ENCODE peak calls at places on chromosomes 2 and 18, in nine cellular contexts. One of them, this sample, is unnamed.

GRCh38 chr2:96962567-96963203 is 23.7 kb downstream of the FAM178B start:
- DNase-seq in A549: no peak
- DNase-seq in HepG2: no peak
- DNase-seq in esophagus squamous epithelium: no peak
- DNase-seq in right lobe of liver: no peak
- DNase-seq in sigmoid colon: no peak
- DNase-seq in adrenal gland: no peak
- DNase-seq in H54: no peak
- DNase-seq in transverse colon: peak; percentile 32
- DNase-seq in this sample: no peak

GRCh38 chr2:11675423-11676112 is 5.6 kb upstream of the NTSR2 start:
- DNase-seq in A549: no peak
- DNase-seq in right lobe of liver: no peak
- DNase-seq in sigmoid colon: no peak
- DNase-seq in adrenal gland: no peak
- DNase-seq in H54: no peak
- DNase-seq in esophagus squamous epithelium: no peak
- DNase-seq in transverse colon: no peak
- DNase-seq in HepG2: no peak
- DNase-seq in this sample: no peak

GRCh38 chr2:234858134-234858533 is 93.7 kb upstream of the SH3BP4 start:
- DNase-seq in H54: no peak
- DNase-seq in right lobe of liver: no peak
- DNase-seq in sigmoid colon: no peak
- DNase-seq in transverse colon: no peak
- DNase-seq in A549: no peak
- DNase-seq in HepG2: no peak
- DNase-seq in esophagus squamous epithelium: no peak
- DNase-seq in adrenal gland: no peak
- DNase-seq in this sample: peak; percentile 25

GRCh38 chr2:28268386-28268785 is 124.3 kb upstream of the FOSL2 start:
- DNase-seq in transverse colon: no peak
- DNase-seq in esophagus squamous epithelium: no peak
- DNase-seq in sigmoid colon: no peak
- DNase-seq in A549: no peak
- DNase-seq in right lobe of liver: no peak
- DNase-seq in HepG2: no peak
- DNase-seq in H54: no peak
- DNase-seq in adrenal gland: no peak
- DNase-seq in this sample: no peak

GRCh38 chr2:29987141-29987540 is 65.8 kb upstream of the ALK start:
- DNase-seq in sigmoid colon: no peak
- DNase-seq in A549: no peak
- DNase-seq in right lobe of liver: no peak
- DNase-seq in adrenal gland: no peak
- DNase-seq in esophagus squamous epithelium: no peak
- DNase-seq in HepG2: no peak
- DNase-seq in H54: no peak
- DNase-seq in transverse colon: no peak
- DNase-seq in this sample: no peak

GRCh38 chr2:141021109-141021508 is 1109.7 kb downstream of the LRP1B start:
- DNase-seq in HepG2: no peak
- DNase-seq in right lobe of liver: no peak
- DNase-seq in A549: no peak
- DNase-seq in sigmoid colon: no peak
- DNase-seq in esophagus squamous epithelium: no peak
- DNase-seq in transverse colon: no peak
- DNase-seq in adrenal gland: no peak
- DNase-seq in H54: no peak
- DNase-seq in this sample: no peak

GRCh38 chr2:63698825-63699548 is 110.2 kb downstream of the MDH1 start:
- DNase-seq in right lobe of liver: no peak
- DNase-seq in H54: peak; percentile 54
- DNase-seq in adrenal gland: peak; percentile 67
- DNase-seq in sigmoid colon: peak; percentile 84
- DNase-seq in A549: peak; percentile 93
- DNase-seq in HepG2: peak; percentile 72
- DNase-seq in transverse colon: peak; percentile 46
- DNase-seq in esophagus squamous epithelium: no peak
- DNase-seq in this sample: peak; percentile 24

GRCh38 chr2:86398500-86398899 is 42.7 kb upstream of the KDM3A start:
- DNase-seq in sigmoid colon: no peak
- DNase-seq in adrenal gland: no peak
- DNase-seq in transverse colon: no peak
- DNase-seq in H54: no peak
- DNase-seq in esophagus squamous epithelium: no peak
- DNase-seq in right lobe of liver: no peak
- DNase-seq in A549: no peak
- DNase-seq in HepG2: no peak
- DNase-seq in this sample: no peak

GRCh38 chr2:138948070-138948539 is 167.9 kb upstream of the NXPH2 start:
- DNase-seq in adrenal gland: peak; percentile 52
- DNase-seq in right lobe of liver: no peak
- DNase-seq in transverse colon: no peak
- DNase-seq in H54: peak; percentile 21
- DNase-seq in HepG2: no peak
- DNase-seq in esophagus squamous epithelium: no peak
- DNase-seq in sigmoid colon: no peak
- DNase-seq in A549: peak; percentile 23
- DNase-seq in this sample: no peak

GRCh38 chr18:63309422-63309821 is 10.1 kb downstream of the BCL2 start:
- DNase-seq in esophagus squamous epithelium: no peak
- DNase-seq in HepG2: no peak
- DNase-seq in sigmoid colon: no peak
- DNase-seq in right lobe of liver: no peak
- DNase-seq in H54: no peak
- DNase-seq in A549: no peak
- DNase-seq in adrenal gland: no peak
- DNase-seq in transverse colon: no peak
- DNase-seq in this sample: no peak

GRCh38 chr2:13230221-13230620 is 513.5 kb downstream of the TRIB2 start:
- DNase-seq in esophagus squamous epithelium: no peak
- DNase-seq in sigmoid colon: no peak
- DNase-seq in HepG2: no peak
- DNase-seq in A549: no peak
- DNase-seq in transverse colon: no peak
- DNase-seq in H54: no peak
- DNase-seq in right lobe of liver: no peak
- DNase-seq in adrenal gland: no peak
- DNase-seq in this sample: no peak

GRCh38 chr2:203683932-203684556 is 22.4 kb upstream of the CD28 start:
- DNase-seq in adrenal gland: no peak
- DNase-seq in right lobe of liver: peak; percentile 38
- DNase-seq in esophagus squamous epithelium: no peak
- DNase-seq in HepG2: peak; percentile 71
- DNase-seq in H54: peak; percentile 54
- DNase-seq in A549: peak; percentile 38
- DNase-seq in transverse colon: no peak
- DNase-seq in sigmoid colon: no peak
- DNase-seq in this sample: no peak

GRCh38 chr2:239179851-239180371 is 220.9 kb downstream of the HDAC4 start:
- DNase-seq in adrenal gland: peak; percentile 39
- DNase-seq in HepG2: no peak
- DNase-seq in esophagus squamous epithelium: no peak
- DNase-seq in sigmoid colon: peak; percentile 57
- DNase-seq in A549: no peak
- DNase-seq in transverse colon: no peak
- DNase-seq in right lobe of liver: no peak
- DNase-seq in H54: no peak
- DNase-seq in this sample: no peak

GRCh38 chr18:54700580-54700979 is 109.5 kb downstream of the DYNAP start:
- DNase-seq in right lobe of liver: no peak
- DNase-seq in adrenal gland: no peak
- DNase-seq in H54: no peak
- DNase-seq in A549: peak; percentile 21
- DNase-seq in esophagus squamous epithelium: no peak
- DNase-seq in sigmoid colon: no peak
- DNase-seq in HepG2: no peak
- DNase-seq in transverse colon: no peak
- DNase-seq in this sample: peak; percentile 16

GRCh38 chr2:239398536-239398935 is 2.3 kb downstream of the HDAC4 start:
- DNase-seq in adrenal gland: peak; percentile 58
- DNase-seq in esophagus squamous epithelium: no peak
- DNase-seq in right lobe of liver: no peak
- DNase-seq in H54: no peak
- DNase-seq in A549: no peak
- DNase-seq in transverse colon: no peak
- DNase-seq in HepG2: no peak
- DNase-seq in sigmoid colon: peak; percentile 65
- DNase-seq in this sample: no peak

GRCh38 chr2:31204761-31205160 is 12.6 kb downstream of the CAPN14 start:
- DNase-seq in transverse colon: no peak
- DNase-seq in right lobe of liver: no peak
- DNase-seq in HepG2: no peak
- DNase-seq in esophagus squamous epithelium: no peak
- DNase-seq in adrenal gland: no peak
- DNase-seq in sigmoid colon: no peak
- DNase-seq in H54: no peak
- DNase-seq in A549: no peak
- DNase-seq in this sample: no peak

GRCh38 chr2:68319397-68320117 is at the start of gene CNRIP1:
- DNase-seq in H54: peak; percentile 57
- DNase-seq in transverse colon: peak; percentile 46
- DNase-seq in sigmoid colon: peak; percentile 91
- DNase-seq in A549: peak; percentile 49
- DNase-seq in HepG2: no peak
- DNase-seq in right lobe of liver: peak; percentile 71
- DNase-seq in adrenal gland: peak; percentile 82
- DNase-seq in esophagus squamous epithelium: no peak
- DNase-seq in this sample: peak; percentile 83

GRCh38 chr2:179031731-179032408 is 18.1 kb downstream of the CCDC141 start:
- DNase-seq in transverse colon: no peak
- DNase-seq in sigmoid colon: no peak
- DNase-seq in right lobe of liver: no peak
- DNase-seq in HepG2: no peak
- DNase-seq in esophagus squamous epithelium: no peak
- DNase-seq in H54: no peak
- DNase-seq in adrenal gland: no peak
- DNase-seq in A549: no peak
- DNase-seq in this sample: no peak

GRCh38 chr18:80244956-80245730 is 2.2 kb downstream of the PARD6G start:
- DNase-seq in esophagus squamous epithelium: no peak
- DNase-seq in right lobe of liver: no peak
- DNase-seq in A549: no peak
- DNase-seq in transverse colon: no peak
- DNase-seq in adrenal gland: no peak
- DNase-seq in H54: no peak
- DNase-seq in sigmoid colon: no peak
- DNase-seq in HepG2: no peak
- DNase-seq in this sample: no peak

GRCh38 chr2:79120194-79120713 is at the start of gene REG1A:
- DNase-seq in sigmoid colon: no peak
- DNase-seq in HepG2: no peak
- DNase-seq in transverse colon: no peak
- DNase-seq in adrenal gland: no peak
- DNase-seq in A549: no peak
- DNase-seq in esophagus squamous epithelium: no peak
- DNase-seq in H54: no peak
- DNase-seq in right lobe of liver: no peak
- DNase-seq in this sample: no peak
- TF ChIP-seq POLR2A in sigmoid colon: no peak
- TF ChIP-seq POLR2A in HepG2: no peak
- TF ChIP-seq POLR2A in transverse colon: no peak
- TF ChIP-seq POLR2A in adrenal gland: no peak
- TF ChIP-seq POLR2A in A549: no peak
- TF ChIP-seq POLR2A in esophagus squamous epithelium: no peak
- TF ChIP-seq POLR2A in H54: no peak
- TF ChIP-seq POLR2A in right lobe of liver: no peak
- TF ChIP-seq POLR2A in this sample: no peak

GRCh38 chr2:240433973-240434727 is 1.3 kb upstream of the GPC1 start:
- DNase-seq in A549: peak; percentile 84
- DNase-seq in right lobe of liver: peak; percentile 22
- DNase-seq in HepG2: no peak
- DNase-seq in sigmoid colon: peak; percentile 82
- DNase-seq in H54: peak; percentile 99
- DNase-seq in adrenal gland: peak; percentile 87
- DNase-seq in transverse colon: peak; percentile 39
- DNase-seq in esophagus squamous epithelium: no peak
- DNase-seq in this sample: no peak
- TF ChIP-seq POLR2A in A549: peak; percentile 54
- TF ChIP-seq POLR2A in right lobe of liver: no peak
- TF ChIP-seq POLR2A in HepG2: no peak
- TF ChIP-seq POLR2A in sigmoid colon: no peak
- TF ChIP-seq POLR2A in H54: peak; percentile 33
- TF ChIP-seq POLR2A in adrenal gland: peak; percentile 63
- TF ChIP-seq POLR2A in transverse colon: no peak
- TF ChIP-seq POLR2A in esophagus squamous epithelium: no peak
- TF ChIP-seq POLR2A in this sample: no peak

GRCh38 chr2:172012688-172013358 is 13.1 kb downstream of the METAP1D start:
- DNase-seq in adrenal gland: no peak
- DNase-seq in transverse colon: no peak
- DNase-seq in HepG2: peak; percentile 33
- DNase-seq in sigmoid colon: no peak
- DNase-seq in A549: no peak
- DNase-seq in esophagus squamous epithelium: no peak
- DNase-seq in H54: no peak
- DNase-seq in right lobe of liver: no peak
- DNase-seq in this sample: no peak
- TF ChIP-seq POLR2A in adrenal gland: no peak
- TF ChIP-seq POLR2A in transverse colon: no peak
- TF ChIP-seq POLR2A in HepG2: no peak
- TF ChIP-seq POLR2A in sigmoid colon: no peak
- TF ChIP-seq POLR2A in A549: no peak
- TF ChIP-seq POLR2A in esophagus squamous epithelium: no peak
- TF ChIP-seq POLR2A in H54: no peak
- TF ChIP-seq POLR2A in right lobe of liver: no peak
- TF ChIP-seq POLR2A in this sample: no peak

GRCh38 chr2:134918518-134919359 is at the start of gene CCNT2:
- DNase-seq in H54: peak; percentile 85
- DNase-seq in esophagus squamous epithelium: peak; percentile 96
- DNase-seq in transverse colon: peak; percentile 100
- DNase-seq in A549: peak; percentile 99
- DNase-seq in sigmoid colon: peak; percentile 99
- DNase-seq in right lobe of liver: peak; percentile 99
- DNase-seq in adrenal gland: peak; percentile 99
- DNase-seq in HepG2: peak; percentile 99
- DNase-seq in this sample: peak; percentile 99

GRCh38 chr2:134919360-134920210 is 963 bp downstream of the CCNT2 start:
- DNase-seq in A549: peak; percentile 48
- DNase-seq in H54: no peak
- DNase-seq in HepG2: no peak
- DNase-seq in adrenal gland: peak; percentile 76
- DNase-seq in right lobe of liver: peak; percentile 31
- DNase-seq in sigmoid colon: peak; percentile 65
- DNase-seq in esophagus squamous epithelium: no peak
- DNase-seq in transverse colon: peak; percentile 60
- DNase-seq in this sample: peak; percentile 89

GRCh38 chr2:134917219-134917957 is 1.2 kb upstream of the CCNT2 start:
- DNase-seq in H54: no peak
- DNase-seq in A549: peak; percentile 12
- DNase-seq in esophagus squamous epithelium: no peak
- DNase-seq in sigmoid colon: no peak
- DNase-seq in right lobe of liver: peak; percentile 24
- DNase-seq in transverse colon: peak; percentile 28
- DNase-seq in adrenal gland: peak; percentile 70
- DNase-seq in HepG2: peak; percentile 11
- DNase-seq in this sample: no peak

GRCh38 chr2:134912406-134912805 is 6.2 kb upstream of the CCNT2 start:
- DNase-seq in transverse colon: no peak
- DNase-seq in esophagus squamous epithelium: no peak
- DNase-seq in adrenal gland: no peak
- DNase-seq in sigmoid colon: no peak
- DNase-seq in right lobe of liver: no peak
- DNase-seq in H54: no peak
- DNase-seq in HepG2: no peak
- DNase-seq in A549: no peak
- DNase-seq in this sample: no peak

GRCh38 chr2:134917958-134918517 is 584 bp upstream of the CCNT2 start:
- DNase-seq in adrenal gland: no peak
- DNase-seq in transverse colon: no peak
- DNase-seq in right lobe of liver: no peak
- DNase-seq in A549: no peak
- DNase-seq in esophagus squamous epithelium: peak; percentile 90
- DNase-seq in HepG2: no peak
- DNase-seq in sigmoid colon: no peak
- DNase-seq in H54: peak; percentile 61
- DNase-seq in this sample: no peak
- TF ChIP-seq POLR2A in adrenal gland: peak; percentile 94
- TF ChIP-seq POLR2A in transverse colon: peak; percentile 92
- TF ChIP-seq POLR2A in right lobe of liver: peak; percentile 97
- TF ChIP-seq POLR2A in A549: peak; percentile 89
- TF ChIP-seq POLR2A in esophagus squamous epithelium: no peak
- TF ChIP-seq POLR2A in HepG2: peak; percentile 95
- TF ChIP-seq POLR2A in sigmoid colon: peak; percentile 82
- TF ChIP-seq POLR2A in H54: peak; percentile 60
- TF ChIP-seq POLR2A in this sample: peak; percentile 74